ENCODE peak calls at places on chromosomes 3 and 15, in seven cellular contexts. C is dorsolateral prefrontal cortex, B is HFF-Myc, W is progenitor cell of endocrine pancreas, O is HFFc6, P is fibroblast of pulmonary artery, E is fibroblast of mammary gland. U is an unnamed sample.

GRCh38 chr3:25575001-25575400 is 89.7 kb downstream of the TOP2B start:
- DNase-seq in O (no peak), P (no peak), W (no peak), E (no peak), B (no peak), C (no peak), U (no peak)

GRCh38 chr3:42122261-42123011 is 31.3 kb downstream of the TRAK1 start:
- DNase-seq in W (no peak), O (peak), P (no peak), B (no peak), E (peak), C (no peak), U (no peak)

GRCh38 chr3:134315286-134316106 is 58.8 kb downstream of the AMOTL2 start:
- DNase-seq in W (no peak), P (peak), E (peak), B (no peak), O (peak), C (peak), U (peak)

GRCh38 chr3:178325330-178325729 is 210.9 kb upstream of the KCNMB2 start:
- DNase-seq in P (peak), O (peak), W (no peak), E (peak), B (no peak), C (no peak), U (no peak)

GRCh38 chr3:85939026-85939616 is 980.3 kb downstream of the CADM2 start:
- DNase-seq in P (peak), W (no peak), B (no peak), C (no peak), O (no peak), E (no peak), U (no peak)

GRCh38 chr3:84299329-84299728 is 659.5 kb upstream of the CADM2 start:
- DNase-seq in P (no peak), W (no peak), O (no peak), B (no peak), C (no peak), E (no peak), U (no peak)

GRCh38 chr3:177478170-177478859 is 281.0 kb upstream of the TBL1XR1 start:
- DNase-seq in P (peak), O (peak), C (no peak), B (peak), W (no peak), E (peak), U (no peak)

GRCh38 chr3:36461588-36461987 is 81.3 kb downstream of the STAC start:
- DNase-seq in B (no peak), O (no peak), C (no peak), W (no peak), E (peak), P (peak), U (no peak)

GRCh38 chr15:89512631-89513030 is 16.2 kb upstream of the RHCG start:
- DNase-seq in P (no peak), E (no peak), B (no peak), O (no peak), C (no peak), W (no peak), U (no peak)

GRCh38 chr15:56052389-56053045 is 59.1 kb upstream of the NEDD4 start:
- DNase-seq in E (peak), O (peak), W (no peak), P (peak), B (no peak), C (no peak), U (no peak)

GRCh38 chr3:81965696-81966095 is 204.3 kb upstream of the GBE1 start:
- DNase-seq in W (no peak), P (no peak), B (no peak), C (no peak), O (no peak), E (no peak), U (no peak)

GRCh38 chr3:171984883-171985282 is 54.5 kb upstream of the FNDC3B start:
- DNase-seq in O (no peak), W (no peak), C (no peak), P (no peak), E (peak), B (no peak), U (no peak)

GRCh38 chr3:5226783-5227182 is 39.3 kb downstream of the EDEM1 start:
- DNase-seq in C (no peak), E (peak), O (peak), B (peak), P (peak), W (no peak), U (no peak)
- TF ChIP-seq CTCF in C (peak), E (peak), O (peak), B (no peak), P (peak), W (peak), U (peak)

DNA sequence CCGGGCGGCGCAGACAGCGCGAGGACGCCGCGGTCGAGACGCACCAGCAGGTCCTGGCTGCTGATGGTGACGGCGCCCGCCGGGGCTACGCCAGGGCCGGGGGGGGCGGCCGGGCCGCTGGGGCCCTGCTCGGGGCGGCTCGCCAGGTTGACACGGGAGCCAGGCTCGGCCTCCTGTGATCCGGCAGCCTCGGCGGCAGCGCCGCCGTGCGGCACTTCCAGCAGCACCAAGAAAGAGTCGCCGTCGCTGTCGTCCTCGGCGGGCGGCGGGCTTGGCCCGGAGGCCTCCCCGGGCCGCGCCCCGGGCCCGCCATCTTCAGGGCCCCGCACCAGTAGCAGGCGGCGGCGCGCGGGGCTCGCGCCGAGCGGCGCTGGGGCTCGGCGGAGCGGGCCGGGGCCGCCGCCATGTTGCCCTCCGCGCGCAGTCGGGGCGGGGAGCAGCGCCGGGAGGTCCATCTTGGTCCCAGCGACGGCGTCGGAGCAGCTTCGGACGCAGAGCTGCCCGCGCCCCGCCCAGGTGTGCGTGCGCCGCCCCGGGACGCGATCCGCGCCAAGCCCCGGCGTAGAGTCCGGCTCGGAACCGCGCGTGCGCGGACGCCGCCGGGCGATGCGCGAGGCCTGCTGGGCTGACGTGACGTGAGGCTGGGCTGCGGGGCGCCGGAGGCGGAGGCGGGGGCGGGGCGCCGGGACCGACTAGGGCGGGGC is at the start of gene ZXDC:
- DNase-seq in C (peak), B (peak), O (peak), W (peak), E (peak), P (peak), U (peak)
- TF ChIP-seq CTCF in C (peak), B (no peak), O (peak), W (peak), E (peak), P (peak), U (peak)

GRCh38 chr3:182618085-182618732 is 175.1 kb upstream of the ATP11B start:
- DNase-seq in W (no peak), B (no peak), O (no peak), E (peak), C (no peak), P (peak), U (no peak)

GRCh38 chr3:182620715-182621434 is 172.4 kb upstream of the ATP11B start:
- DNase-seq in C (no peak), W (no peak), B (no peak), P (no peak), E (no peak), O (no peak), U (no peak)

GRCh38 chr3:182622241-182622545 is 171.1 kb upstream of the ATP11B start:
- DNase-seq in P (no peak), O (no peak), W (no peak), E (no peak), B (no peak), C (no peak), U (no peak)

GRCh38 chr3:182618981-182619591 is 174.2 kb upstream of the ATP11B start:
- DNase-seq in B (no peak), E (peak), P (peak), W (no peak), O (peak), C (no peak), U (no peak)

DNA sequence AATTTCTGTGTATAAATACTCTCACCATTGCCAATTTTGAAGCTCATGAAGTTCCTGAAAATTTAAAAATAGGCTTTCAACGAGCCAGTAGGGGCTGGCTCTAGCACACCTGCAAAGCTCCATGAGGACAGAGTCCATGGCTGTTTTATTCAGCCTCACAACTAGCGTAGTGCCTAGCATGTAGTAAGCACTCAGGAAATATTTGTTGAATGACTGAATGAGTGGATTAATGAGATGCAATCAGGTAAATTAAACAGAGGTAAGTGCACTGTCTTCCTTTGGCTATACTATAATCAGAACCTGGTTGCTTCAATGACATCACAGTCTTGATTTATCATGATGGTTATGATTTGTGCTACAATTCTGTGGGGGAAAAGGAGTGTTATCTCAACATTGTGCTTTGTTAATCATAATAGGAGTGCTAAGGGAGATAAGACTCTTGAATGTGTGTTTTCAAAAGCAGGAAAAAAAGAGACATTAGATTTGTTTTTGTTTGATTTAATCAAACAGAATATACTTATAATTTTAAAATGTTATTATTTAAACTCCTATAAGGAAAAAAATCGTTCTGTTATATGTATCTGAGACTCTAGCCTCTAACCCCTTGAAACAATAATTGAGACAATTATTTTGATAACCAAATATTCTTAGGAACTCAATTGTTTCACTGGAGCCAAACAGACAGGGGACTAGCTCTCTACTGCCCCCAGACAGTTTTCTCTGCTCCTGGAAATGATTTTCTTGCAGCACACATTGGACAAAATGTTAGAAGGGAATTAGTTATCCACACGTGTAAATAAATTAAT is 171.7 kb upstream of the ATP11B start:
- DNase-seq in B (no peak), P (no peak), E (no peak), C (no peak), W (no peak), O (no peak), U (no peak)
- TF ChIP-seq CTCF in B (peak), P (peak), E (peak), C (peak), W (peak), O (peak), U (peak)

GRCh38 chr3:23372296-23372695 is 169.2 kb downstream of the UBE2E2 start:
- DNase-seq in W (no peak), P (peak), C (no peak), B (no peak), E (peak), O (no peak), U (no peak)
- TF ChIP-seq CTCF in W (no peak), P (peak), C (no peak), B (no peak), E (peak), O (peak), U (peak)

GRCh38 chr3:46375214-46375613 is 4.5 kb downstream of the CCR5 start:
- DNase-seq in B (no peak), C (no peak), E (no peak), O (no peak), P (no peak), W (no peak), U (no peak)
- TF ChIP-seq CTCF in B (no peak), C (no peak), E (no peak), O (no peak), P (no peak), W (no peak), U (no peak)

GRCh38 chr3:12727937-12728336 is 31.1 kb downstream of the TMEM40 start:
- DNase-seq in P (no peak), E (no peak), W (no peak), B (no peak), C (no peak), O (no peak), U (no peak)

GRCh38 chr3:12724794-12725193 is 34.3 kb downstream of the TMEM40 start:
- DNase-seq in O (no peak), C (no peak), W (no peak), P (no peak), B (no peak), E (peak), U (no peak)

GRCh38 chr3:12727481-12727880 is 31.6 kb downstream of the TMEM40 start:
- DNase-seq in O (no peak), B (no peak), P (no peak), E (no peak), W (no peak), C (no peak), U (no peak)

GRCh38 chr3:12722205-12722604 is 36.9 kb downstream of the TMEM40 start:
- DNase-seq in P (no peak), B (no peak), W (no peak), O (no peak), E (no peak), C (no peak), U (no peak)

DNA sequence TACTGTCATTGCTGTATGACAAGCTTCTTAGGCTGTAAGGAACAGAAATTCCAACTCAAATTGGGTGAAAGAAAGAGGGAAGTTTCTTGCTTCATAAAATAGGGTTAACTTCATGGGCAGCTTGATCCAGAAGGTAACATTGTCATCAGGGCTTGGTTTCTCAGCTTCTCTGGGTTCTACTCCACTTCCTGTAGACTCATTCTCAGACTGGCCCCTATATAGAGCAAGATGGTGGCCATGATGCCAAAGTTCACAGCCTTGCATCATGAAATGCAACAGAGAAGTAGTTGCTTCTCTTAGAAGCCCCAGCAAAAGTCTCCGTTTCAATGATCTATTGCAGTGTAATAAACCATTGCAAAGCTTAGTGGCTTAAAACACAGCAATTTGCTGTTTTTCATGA is 33.6 kb downstream of the TMEM40 start:
- DNase-seq in E (no peak), W (no peak), O (no peak), B (no peak), C (no peak), P (no peak), U (no peak)
- TF ChIP-seq CTCF in E (no peak), W (no peak), O (no peak), B (no peak), C (no peak), P (no peak), U (no peak)

GRCh38 chr15:96328101-96328958 is 2.2 kb upstream of the NR2F2 start:
- DNase-seq in C (no peak), E (peak), B (no peak), W (no peak), P (peak), O (no peak), U (no peak)

GRCh38 chr15:96326551-96327154 is 3.8 kb upstream of the NR2F2 start:
- DNase-seq in B (no peak), O (peak), W (no peak), P (peak), E (peak), C (no peak), U (no peak)

GRCh38 chr15:96329403-96329981 is 1.0 kb upstream of the NR2F2 start:
- DNase-seq in C (no peak), P (peak), W (no peak), O (no peak), B (no peak), E (peak), U (no peak)

GRCh38 chr15:96325579-96326331 is 4.7 kb upstream of the NR2F2 start:
- DNase-seq in B (no peak), O (peak), P (peak), W (no peak), E (peak), C (no peak), U (no peak)

GRCh38 chr15:96327155-96327741 is 3.3 kb upstream of the NR2F2 start:
- DNase-seq in O (peak), E (peak), W (no peak), P (peak), B (peak), C (no peak), U (no peak)
- TF ChIP-seq CTCF in O (peak), E (peak), W (peak), P (peak), B (peak), C (peak), U (peak)